ENCODE peak calls at places on chromosomes 1 and 21, in six cellular contexts. One of them, this sample, is unnamed.

GRCh38 chr1:85135456-85135798 is 65.4 kb downstream of the SYDE2 start:
- DNase-seq in left colon: no peak
- DNase-seq in T-helper 9 cell: no peak
- DNase-seq in HTR-8/SVneo: no peak
- DNase-seq in tibial nerve: no peak
- DNase-seq in activated naive CD4-positive, alpha-beta T cell: no peak
- DNase-seq in this sample: no peak

GRCh38 chr1:1915911-1916835 is 1.1 kb downstream of the CALML6 start:
- DNase-seq in left colon: no peak
- DNase-seq in T-helper 9 cell: no peak
- DNase-seq in HTR-8/SVneo: no peak
- DNase-seq in tibial nerve: no peak
- DNase-seq in activated naive CD4-positive, alpha-beta T cell: no peak
- DNase-seq in this sample: no peak

GRCh38 chr1:178738780-178739179 is 13.7 kb downstream of the RALGPS2 start:
- DNase-seq in left colon: no peak
- DNase-seq in T-helper 9 cell: no peak
- DNase-seq in HTR-8/SVneo: no peak
- DNase-seq in tibial nerve: no peak
- DNase-seq in activated naive CD4-positive, alpha-beta T cell: no peak
- DNase-seq in this sample: no peak

GRCh38 chr1:56688522-56689026 is 43.5 kb downstream of the PRKAA2 start:
- DNase-seq in left colon: no peak
- DNase-seq in T-helper 9 cell: no peak
- DNase-seq in HTR-8/SVneo: peak; percentile 50
- DNase-seq in tibial nerve: no peak
- DNase-seq in activated naive CD4-positive, alpha-beta T cell: no peak
- DNase-seq in this sample: no peak

GRCh38 chr1:46447499-46448108 is 42.0 kb upstream of the DMBX1 start:
- DNase-seq in left colon: no peak
- DNase-seq in T-helper 9 cell: no peak
- DNase-seq in HTR-8/SVneo: no peak
- DNase-seq in tibial nerve: no peak
- DNase-seq in activated naive CD4-positive, alpha-beta T cell: no peak
- DNase-seq in this sample: no peak

GRCh38 chr1:90593312-90593711 is 123.8 kb downstream of the BARHL2 start:
- DNase-seq in left colon: no peak
- DNase-seq in T-helper 9 cell: no peak
- DNase-seq in HTR-8/SVneo: no peak
- DNase-seq in tibial nerve: no peak
- DNase-seq in activated naive CD4-positive, alpha-beta T cell: no peak
- DNase-seq in this sample: no peak

GRCh38 chr21:43331962-43332458 is 94.9 kb downstream of the SIK1 start:
- DNase-seq in left colon: no peak
- DNase-seq in T-helper 9 cell: no peak
- DNase-seq in HTR-8/SVneo: no peak
- DNase-seq in tibial nerve: no peak
- DNase-seq in activated naive CD4-positive, alpha-beta T cell: no peak
- DNase-seq in this sample: no peak

GRCh38 chr21:25506887-25507286 is 100.4 kb downstream of the MRPL39 start:
- DNase-seq in left colon: no peak
- DNase-seq in T-helper 9 cell: no peak
- DNase-seq in HTR-8/SVneo: peak; percentile 6
- DNase-seq in tibial nerve: no peak
- DNase-seq in activated naive CD4-positive, alpha-beta T cell: no peak
- DNase-seq in this sample: no peak

GRCh38 chr1:37922767-37923550 is 23.9 kb downstream of the INPP5B start:
- DNase-seq in left colon: no peak
- DNase-seq in T-helper 9 cell: no peak
- DNase-seq in HTR-8/SVneo: no peak
- DNase-seq in tibial nerve: no peak
- DNase-seq in activated naive CD4-positive, alpha-beta T cell: no peak
- DNase-seq in this sample: no peak

GRCh38 chr1:32701421-32701911 is 1.1 kb downstream of the SYNC start:
- DNase-seq in left colon: peak; percentile 57
- DNase-seq in T-helper 9 cell: no peak
- DNase-seq in HTR-8/SVneo: no peak
- DNase-seq in tibial nerve: no peak
- DNase-seq in activated naive CD4-positive, alpha-beta T cell: no peak
- DNase-seq in this sample: no peak

GRCh38 chr1:22349302-22350043 is 102.2 kb upstream of the ZBTB40 start:
- DNase-seq in left colon: no peak
- DNase-seq in T-helper 9 cell: no peak
- DNase-seq in HTR-8/SVneo: no peak
- DNase-seq in tibial nerve: no peak
- DNase-seq in activated naive CD4-positive, alpha-beta T cell: no peak
- DNase-seq in this sample: no peak

GRCh38 chr1:232966663-232967062 is 16.3 kb downstream of the NTPCR start:
- DNase-seq in left colon: peak; percentile 75
- DNase-seq in T-helper 9 cell: no peak
- DNase-seq in HTR-8/SVneo: no peak
- DNase-seq in tibial nerve: no peak
- DNase-seq in activated naive CD4-positive, alpha-beta T cell: no peak
- DNase-seq in this sample: no peak

GRCh38 chr1:41380979-41381690 is 19.9 kb downstream of the FOXO6 start:
- DNase-seq in left colon: peak; percentile 37
- DNase-seq in T-helper 9 cell: no peak
- DNase-seq in HTR-8/SVneo: no peak
- DNase-seq in tibial nerve: no peak
- DNase-seq in activated naive CD4-positive, alpha-beta T cell: no peak
- DNase-seq in this sample: no peak

GRCh38 chr1:206923009-206923960 is 1.5 kb upstream of the FCMR start:
- DNase-seq in left colon: peak; percentile 65
- DNase-seq in T-helper 9 cell: peak; percentile 48
- DNase-seq in HTR-8/SVneo: no peak
- DNase-seq in tibial nerve: no peak
- DNase-seq in activated naive CD4-positive, alpha-beta T cell: peak; percentile 11
- DNase-seq in this sample: no peak

GRCh38 chr1:93262645-93263044 is 82.1 kb downstream of the CCDC18 start:
- DNase-seq in left colon: no peak
- DNase-seq in T-helper 9 cell: no peak
- DNase-seq in HTR-8/SVneo: no peak
- DNase-seq in tibial nerve: no peak
- DNase-seq in activated naive CD4-positive, alpha-beta T cell: no peak
- DNase-seq in this sample: no peak

GRCh38 chr1:79369091-79369490 is 362.6 kb upstream of the ADGRL4 start:
- DNase-seq in left colon: no peak
- DNase-seq in T-helper 9 cell: no peak
- DNase-seq in HTR-8/SVneo: no peak
- DNase-seq in tibial nerve: no peak
- DNase-seq in activated naive CD4-positive, alpha-beta T cell: no peak
- DNase-seq in this sample: no peak

GRCh38 chr1:1320666-1321448 is 3.6 kb downstream of the INTS11 start:
- DNase-seq in left colon: no peak
- DNase-seq in T-helper 9 cell: no peak
- DNase-seq in HTR-8/SVneo: no peak
- DNase-seq in tibial nerve: no peak
- DNase-seq in activated naive CD4-positive, alpha-beta T cell: no peak
- DNase-seq in this sample: no peak

GRCh38 chr1:243798726-243799125 is 51.3 kb downstream of the AKT3 start:
- DNase-seq in left colon: no peak
- DNase-seq in T-helper 9 cell: no peak
- DNase-seq in HTR-8/SVneo: peak; percentile 67
- DNase-seq in tibial nerve: no peak
- DNase-seq in activated naive CD4-positive, alpha-beta T cell: no peak
- DNase-seq in this sample: no peak

GRCh38 chr1:153773004-153773921 is 1.9 kb upstream of the SLC27A3 start:
- DNase-seq in left colon: no peak
- DNase-seq in T-helper 9 cell: no peak
- DNase-seq in HTR-8/SVneo: no peak
- DNase-seq in tibial nerve: no peak
- DNase-seq in activated naive CD4-positive, alpha-beta T cell: no peak
- DNase-seq in this sample: no peak

GRCh38 chr1:78884685-78885452 is 121.7 kb downstream of the ADGRL4 start:
- DNase-seq in left colon: no peak
- DNase-seq in T-helper 9 cell: no peak
- DNase-seq in HTR-8/SVneo: peak; percentile 0
- DNase-seq in tibial nerve: no peak
- DNase-seq in activated naive CD4-positive, alpha-beta T cell: no peak
- DNase-seq in this sample: no peak

GRCh38 chr1:111399792-111400610 is 27.5 kb downstream of the OVGP1 start:
- DNase-seq in left colon: peak; percentile 66
- DNase-seq in T-helper 9 cell: peak; percentile 32
- DNase-seq in HTR-8/SVneo: peak; percentile 17
- DNase-seq in tibial nerve: peak; percentile 36
- DNase-seq in activated naive CD4-positive, alpha-beta T cell: no peak
- DNase-seq in this sample: no peak

GRCh38 chr1:40855513-40855912 is 6.7 kb downstream of the CITED4 start:
- DNase-seq in left colon: no peak
- DNase-seq in T-helper 9 cell: no peak
- DNase-seq in HTR-8/SVneo: no peak
- DNase-seq in tibial nerve: no peak
- DNase-seq in activated naive CD4-positive, alpha-beta T cell: no peak
- DNase-seq in this sample: no peak

GRCh38 chr21:15754640-15755039 is 24.9 kb downstream of the USP25 start:
- DNase-seq in left colon: no peak
- DNase-seq in T-helper 9 cell: no peak
- DNase-seq in HTR-8/SVneo: no peak
- DNase-seq in tibial nerve: no peak
- DNase-seq in activated naive CD4-positive, alpha-beta T cell: no peak
- DNase-seq in this sample: no peak

GRCh38 chr1:174134000-174134659 is 25.2 kb upstream of the RABGAP1L start:
- DNase-seq in left colon: no peak
- DNase-seq in T-helper 9 cell: no peak
- DNase-seq in HTR-8/SVneo: no peak
- DNase-seq in tibial nerve: no peak
- DNase-seq in activated naive CD4-positive, alpha-beta T cell: no peak
- DNase-seq in this sample: no peak

GRCh38 chr1:220734571-220735326 is 13.4 kb upstream of the MTARC2 start:
- DNase-seq in left colon: no peak
- DNase-seq in T-helper 9 cell: no peak
- DNase-seq in HTR-8/SVneo: peak; percentile 64
- DNase-seq in tibial nerve: no peak
- DNase-seq in activated naive CD4-positive, alpha-beta T cell: no peak
- DNase-seq in this sample: no peak

GRCh38 chr1:53307037-53307436 is 20.8 kb downstream of the LRP8 start:
- DNase-seq in left colon: no peak
- DNase-seq in T-helper 9 cell: no peak
- DNase-seq in HTR-8/SVneo: no peak
- DNase-seq in tibial nerve: no peak
- DNase-seq in activated naive CD4-positive, alpha-beta T cell: no peak
- DNase-seq in this sample: no peak

GRCh38 chr1:109628540-109629321 is 9.1 kb downstream of the AMPD2 start:
- DNase-seq in left colon: no peak
- DNase-seq in T-helper 9 cell: no peak
- DNase-seq in HTR-8/SVneo: no peak
- DNase-seq in tibial nerve: no peak
- DNase-seq in activated naive CD4-positive, alpha-beta T cell: no peak
- DNase-seq in this sample: no peak

GRCh38 chr1:3491291-3492246 is 37.1 kb downstream of the ARHGEF16 start:
- DNase-seq in left colon: peak; percentile 83
- DNase-seq in T-helper 9 cell: peak; percentile 87
- DNase-seq in HTR-8/SVneo: peak; percentile 63
- DNase-seq in tibial nerve: peak; percentile 63
- DNase-seq in activated naive CD4-positive, alpha-beta T cell: peak; percentile 74
- DNase-seq in this sample: peak; percentile 88

GRCh38 chr1:2392686-2393085 is 1.0 kb downstream of the RER1 start:
- DNase-seq in left colon: no peak
- DNase-seq in T-helper 9 cell: no peak
- DNase-seq in HTR-8/SVneo: no peak
- DNase-seq in tibial nerve: no peak
- DNase-seq in activated naive CD4-positive, alpha-beta T cell: no peak
- DNase-seq in this sample: no peak